ENCODE peak calls at places on chromosomes 2 and 18, in six cellular contexts. Z, F, H, D, E and P are unnamed samples.

GRCh38 chr18:72342933-72343332 is 201.2 kb downstream of the CBLN2 start:
- DNase-seq in E (no peak), Z (no peak), D (no peak), F (no peak), H (peak), P (no peak)

GRCh38 chr2:105249181-105249580 is 7.6 kb downstream of the GPR45 start:
- DNase-seq in Z (no peak), D (no peak), F (no peak), E (no peak), H (no peak), P (no peak)

GRCh38 chr2:119225084-119225864 is 1.6 kb downstream of the STEAP3 start:
- DNase-seq in E (no peak), Z (no peak), D (no peak), H (no peak), F (no peak), P (no peak)

GRCh38 chr2:32918774-32919173 is 28.0 kb upstream of the LTBP1 start:
- DNase-seq in Z (no peak), F (no peak), D (no peak), H (no peak), E (no peak), P (no peak)

GRCh38 chr18:40956213-40956612 is 998.8 kb upstream of the PIK3C3 start:
- DNase-seq in H (no peak), D (no peak), F (no peak), Z (no peak), E (no peak), P (no peak)

GRCh38 chr2:128306081-128306930 is 12.4 kb downstream of the HS6ST1 start:
- DNase-seq in D (peak), E (no peak), Z (peak), F (no peak), H (peak), P (no peak)

GRCh38 chr2:238714038-238714528 is 133.8 kb upstream of the TWIST2 start:
- DNase-seq in H (peak), F (no peak), Z (no peak), E (no peak), D (no peak), P (no peak)

GRCh38 chr2:240963376-240964220 is 34.8 kb upstream of the SNED1 start:
- DNase-seq in D (peak), E (no peak), H (no peak), F (no peak), Z (no peak), P (no peak)

GRCh38 chr2:235227607-235228006 is 266.2 kb upstream of the AGAP1 start:
- DNase-seq in E (no peak), H (no peak), D (no peak), Z (no peak), F (no peak), P (no peak)

DNA sequence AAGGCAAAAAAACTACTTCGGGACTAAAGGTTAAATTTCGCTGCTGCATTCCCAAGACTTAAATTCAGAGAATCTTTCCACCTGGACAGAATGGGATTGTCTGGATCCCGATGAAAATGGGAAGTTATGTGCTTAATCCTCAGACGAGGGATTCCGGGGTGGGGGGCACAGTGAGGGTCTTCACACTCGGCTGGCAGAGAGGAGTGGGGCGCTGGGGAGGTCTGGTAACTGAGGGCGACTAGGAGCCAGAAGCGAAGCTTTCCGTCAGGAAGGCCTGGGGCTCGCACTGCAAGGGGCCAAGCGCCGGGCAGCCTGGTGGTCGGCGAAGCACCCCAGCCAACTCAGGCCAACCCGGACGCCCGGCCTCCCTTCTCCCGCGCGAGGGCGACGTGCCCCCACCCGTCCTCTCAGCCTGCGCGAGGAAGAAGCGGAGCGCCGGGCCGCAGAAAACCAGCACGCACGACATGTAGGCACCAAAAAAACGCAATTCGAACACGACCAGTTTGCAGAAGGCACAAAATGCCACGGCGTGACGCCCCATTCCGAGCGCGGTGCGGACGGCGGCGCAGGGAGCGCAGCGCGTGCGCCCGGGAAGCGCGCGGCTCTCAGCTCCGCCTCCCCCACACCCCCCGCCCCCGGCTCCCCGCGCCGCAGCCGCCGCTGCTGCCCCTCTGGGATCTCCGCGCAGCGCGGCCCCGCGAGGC is 188.1 kb downstream of the ZEB2 start:
- DNase-seq in Z (no peak), D (no peak), E (no peak), F (peak), H (no peak), P (no peak)
- TF ChIP-seq CTCF in Z (no peak), D (peak), E (no peak), F (no peak), H (no peak), P (no peak)

GRCh38 chr2:147325955-147326354 is 518.9 kb upstream of the ACVR2A start:
- DNase-seq in F (no peak), E (no peak), H (no peak), D (no peak), Z (no peak), P (no peak)

GRCh38 chr2:147327636-147328035 is 517.2 kb upstream of the ACVR2A start:
- DNase-seq in Z (no peak), D (no peak), H (peak), E (peak), F (no peak), P (no peak)

GRCh38 chr2:147331790-147332419 is 512.9 kb upstream of the ACVR2A start:
- DNase-seq in Z (no peak), E (peak), H (peak), F (peak), D (no peak), P (peak)

DNA sequence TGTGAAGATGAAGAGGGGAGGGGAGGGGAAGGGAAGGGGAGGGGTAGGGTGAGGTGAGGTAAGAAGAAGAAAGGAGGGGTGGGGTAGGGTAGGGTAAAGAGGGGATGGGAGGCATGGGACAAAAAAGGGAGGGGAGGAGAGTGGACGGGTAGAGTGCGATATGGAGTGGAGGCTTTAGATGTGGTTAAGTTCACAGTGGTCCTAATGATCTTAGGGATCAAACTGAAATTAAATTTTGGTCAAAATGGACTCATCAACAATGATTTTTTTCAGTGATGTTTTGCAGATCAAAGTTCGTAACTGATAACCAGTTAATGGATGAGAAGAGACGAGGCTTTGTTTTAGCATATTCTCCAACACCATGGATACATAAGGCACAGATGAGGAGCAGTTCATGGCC is 513.9 kb upstream of the ACVR2A start:
- DNase-seq in Z (no peak), E (no peak), F (no peak), D (no peak), H (no peak), P (no peak)
- TF ChIP-seq CTCF in Z (no peak), E (no peak), F (no peak), D (no peak), H (no peak), P (no peak)

GRCh38 chr2:139031722-139032121 is 251.5 kb upstream of the NXPH2 start:
- DNase-seq in D (peak), Z (no peak), F (peak), E (no peak), H (peak), P (peak)
- TF ChIP-seq CTCF in D (no peak), Z (no peak), F (peak), E (no peak), H (no peak), P (no peak)

GRCh38 chr2:177489719-177490301 is 97.2 kb downstream of the AGPS start:
- DNase-seq in E (peak), Z (no peak), D (no peak), H (peak), F (peak), P (no peak)
- TF ChIP-seq CTCF in E (no peak), Z (peak), D (peak), H (peak), F (peak), P (peak)

GRCh38 chr2:212249451-212249850 is 289.2 kb downstream of the ERBB4 start:
- DNase-seq in H (peak), Z (no peak), D (no peak), F (no peak), E (no peak), P (peak)
- TF ChIP-seq CTCF in H (peak), Z (no peak), D (peak), F (peak), E (peak), P (no peak)

GRCh38 chr18:68355637-68356036 is 359.3 kb downstream of the TMX3 start:
- DNase-seq in E (no peak), D (no peak), F (no peak), Z (no peak), H (no peak), P (no peak)
- TF ChIP-seq CTCF in E (no peak), D (no peak), F (no peak), Z (no peak), H (no peak), P (no peak)